ENCODE peak calls at places on chromosomes 5 and 9, in five cellular contexts. P is thoracic aorta, E is A549, K is mucosa of descending colon, X is hepatocyte. T is an unnamed sample.

GRCh38 chr5:132059043-132059695 is 1.3 kb upstream of the IL3 start:
- DNase-seq in X (no peak), K (peak; percentile 40), P (no peak), E (no peak), T (no peak)

GRCh38 chr9:15510789-15511575 is at the start of gene PSIP1:
- DNase-seq in P (peak; percentile 8), X (peak; percentile 87), K (peak; percentile 89), E (peak; percentile 60), T (peak; percentile 55)

GRCh38 chr5:57772512-57772911 is 289.9 kb upstream of the ACTBL2 start:
- DNase-seq in X (no peak), P (no peak), E (no peak), K (no peak), T (no peak)

GRCh38 chr9:137311171-137311970 is 9.3 kb upstream of the NRARP start:
- DNase-seq in P (no peak), E (no peak), X (peak; percentile 85), K (peak; percentile 94), T (peak; percentile 73)

GRCh38 chr5:21049900-21050299 is 1061.9 kb upstream of the CDH18 start:
- DNase-seq in E (no peak), P (no peak), K (no peak), X (no peak), T (no peak)

GRCh38 chr5:141258948-141259347 is 13.8 kb downstream of the PCDHB15 start:
- DNase-seq in K (no peak), X (no peak), E (no peak), P (no peak), T (no peak)

GRCh38 chr5:138337685-138338410 is at the start of gene FAM53C:
- DNase-seq in P (peak; percentile 66), X (peak; percentile 97), K (peak; percentile 94), E (peak; percentile 84), T (peak; percentile 74)

GRCh38 chr9:21974230-21974541 is 20.0 kb downstream of the CDKN2A start:
- DNase-seq in K (no peak), X (no peak), P (no peak), E (no peak), T (no peak)

GRCh38 chr9:74449060-74449459 is 48.1 kb upstream of the RORB start:
- DNase-seq in P (no peak), K (no peak), X (no peak), E (no peak), T (no peak)

GRCh38 chr5:83472508-83473343 is 1.2 kb downstream of the VCAN start:
- DNase-seq in P (peak; percentile 37), X (peak; percentile 66), E (peak; percentile 45), K (peak; percentile 50), T (no peak)

GRCh38 chr9:69824497-69825252 is 4.1 kb downstream of the CFAP95 start:
- DNase-seq in X (no peak), P (no peak), K (no peak), E (no peak), T (no peak)

GRCh38 chr5:929596-929995 is 36.9 kb downstream of the TRIP13 start:
- DNase-seq in K (no peak), P (no peak), E (no peak), X (no peak), T (no peak)

GRCh38 chr9:130713286-130713975 is 19.9 kb downstream of the EXOSC2 start:
- DNase-seq in E (no peak), P (no peak), K (no peak), X (peak; percentile 34), T (no peak)

GRCh38 chr5:159864885-159865622 is 51.2 kb upstream of the ADRA1B start:
- DNase-seq in E (no peak), K (no peak), P (no peak), X (no peak), T (no peak)

GRCh38 chr5:169300468-169301385 is at the start of gene SLIT3:
- DNase-seq in X (peak; percentile 91), K (peak; percentile 70), E (peak; percentile 89), P (peak; percentile 52), T (no peak)

GRCh38 chr9:2465921-2466460 is 155.6 kb upstream of the VLDLR start:
- DNase-seq in X (peak; percentile 76), K (no peak), E (peak; percentile 31), P (no peak), T (peak; percentile 46)

GRCh38 chr9:133928248-133928764 is 63.8 kb downstream of the VAV2 start:
- DNase-seq in E (no peak), X (no peak), P (no peak), K (no peak), T (no peak)

GRCh38 chr5:149495673-149496072 is 55.6 kb downstream of the CSNK1A1 start:
- DNase-seq in P (no peak), X (no peak), E (no peak), K (no peak), T (no peak)

GRCh38 chr5:72151169-72151568 is 43.9 kb downstream of the MAP1B start:
- DNase-seq in E (no peak), K (no peak), P (no peak), X (no peak), T (no peak)

GRCh38 chr9:136596630-136597031 is 50.8 kb upstream of the NOTCH1 start:
- DNase-seq in K (peak; percentile 50), X (no peak), P (no peak), E (no peak), T (no peak)

GRCh38 chr5:134958755-134959154 is 9.0 kb upstream of the CATSPER3 start:
- DNase-seq in P (no peak), K (no peak), E (no peak), X (no peak), T (no peak)

GRCh38 chr5:146675700-146676099 is 159.7 kb upstream of the GPR151 start:
- DNase-seq in P (no peak), K (no peak), E (no peak), X (no peak), T (no peak)

GRCh38 chr5:113776168-113776567 is 262.7 kb downstream of the YTHDC2 start:
- DNase-seq in X (no peak), K (no peak), P (no peak), E (no peak), T (no peak)

DNA sequence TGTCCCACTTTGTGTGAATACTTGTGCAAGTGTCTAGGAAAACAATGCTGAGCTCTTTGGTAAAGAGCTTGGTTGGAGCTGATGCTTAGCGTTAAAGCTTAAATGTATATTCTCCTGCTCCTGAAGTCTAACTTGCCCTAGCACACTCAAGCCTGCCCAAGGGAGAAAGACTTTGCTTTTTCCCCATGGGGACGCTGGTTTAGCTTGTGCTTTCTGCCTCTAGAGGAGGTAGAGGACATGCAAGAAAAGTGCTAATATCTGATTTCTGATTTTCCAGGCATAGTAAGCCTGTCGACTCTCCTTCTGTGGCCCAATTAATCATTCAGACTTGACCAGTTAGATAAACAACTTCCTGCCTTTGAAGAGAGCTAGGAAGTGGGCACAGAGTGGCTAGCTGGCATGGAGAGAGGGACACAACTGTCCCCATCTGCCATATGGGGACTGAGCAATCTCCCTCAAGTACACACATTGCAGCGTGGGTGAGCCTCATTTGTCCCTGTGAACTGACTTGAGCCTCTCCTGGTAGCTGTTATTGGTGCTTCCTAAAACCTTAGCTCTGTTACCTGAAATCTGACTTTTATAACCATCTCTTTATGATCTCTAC is 348.4 kb downstream of the BRINP1 start:
- DNase-seq in K (no peak), X (no peak), P (no peak), E (no peak), T (no peak)
- TF ChIP-seq CTCF in K (no peak), X (no peak), P (no peak), E (no peak), T (no peak)

GRCh38 chr9:14353222-14354056 is 39.5 kb upstream of the NFIB start:
- DNase-seq in K (peak; percentile 83), E (peak; percentile 91), X (peak; percentile 92), P (peak; percentile 76), T (peak; percentile 42)
- H3K4me3 ChIP-seq in K (no peak overlapping the region), E (peak overlapping the region; percentile 14), X (no peak overlapping the region), P (peak overlapping the region; percentile 83), T (no peak overlapping the region)

GRCh38 chr5:6768590-6769230 is 55.5 kb downstream of the TENT4A start:
- DNase-seq in P (no peak), E (no peak), K (no peak), X (no peak), T (no peak)
- TF ChIP-seq CTCF in P (no peak), E (no peak), K (no peak), X (no peak), T (no peak)

GRCh38 chr9:752201-752600 is 89.3 kb upstream of the DMRT1 start:
- DNase-seq in X (peak; percentile 41), P (no peak), E (no peak), K (no peak), T (no peak)
- H3K4me3 ChIP-seq in X (no peak overlapping the region), P (no peak overlapping the region), E (no peak overlapping the region), K (no peak overlapping the region), T (no peak overlapping the region)

GRCh38 chr9:8262625-8263622 is 463.3 kb upstream of the DMAC1 start:
- DNase-seq in P (no peak), X (peak; percentile 11), K (no peak), E (no peak), T (no peak)
- TF ChIP-seq CTCF in P (no peak), X (no peak), K (no peak), E (no peak), T (no peak)